ENCODE peak calls at places on chromosome 18, in six cellular contexts. One of them, this sample, is unnamed.

GRCh38 chr18:67467188-67467587 is 49.3 kb downstream of the DSEL start:
- DNase-seq in cardiac muscle cell: no peak
- DNase-seq in left ventricle myocardium inferior: no peak
- DNase-seq in heart right ventricle: no peak
- DNase-seq in A549: no peak
- DNase-seq in lower lobe of right lung: no peak
- DNase-seq in this sample: no peak

GRCh38 chr18:65753520-65753919 is 2.7 kb downstream of the CDH7 start:
- DNase-seq in cardiac muscle cell: no peak
- DNase-seq in left ventricle myocardium inferior: no peak
- DNase-seq in heart right ventricle: no peak
- DNase-seq in A549: no peak
- DNase-seq in lower lobe of right lung: no peak
- DNase-seq in this sample: peak; percentile 48

GRCh38 chr18:72543362-72544055 is 633 bp downstream of the CBLN2 start:
- DNase-seq in cardiac muscle cell: no peak
- DNase-seq in left ventricle myocardium inferior: no peak
- DNase-seq in heart right ventricle: no peak
- DNase-seq in A549: no peak
- DNase-seq in lower lobe of right lung: no peak
- DNase-seq in this sample: peak; percentile 50

GRCh38 chr18:25223211-25223610 is 128.8 kb downstream of the ZNF521 start:
- DNase-seq in cardiac muscle cell: no peak
- DNase-seq in left ventricle myocardium inferior: no peak
- DNase-seq in heart right ventricle: no peak
- DNase-seq in A549: no peak
- DNase-seq in lower lobe of right lung: no peak
- DNase-seq in this sample: no peak

GRCh38 chr18:519019-519879 is 18.7 kb upstream of the COLEC12 start:
- DNase-seq in cardiac muscle cell: peak; percentile 89
- DNase-seq in left ventricle myocardium inferior: peak; percentile 63
- DNase-seq in heart right ventricle: peak; percentile 71
- DNase-seq in A549: no peak
- DNase-seq in lower lobe of right lung: peak; percentile 63
- DNase-seq in this sample: no peak

GRCh38 chr18:21074336-21075323 is 37.0 kb downstream of the ROCK1 start:
- DNase-seq in cardiac muscle cell: no peak
- DNase-seq in left ventricle myocardium inferior: no peak
- DNase-seq in heart right ventricle: no peak
- DNase-seq in A549: no peak
- DNase-seq in lower lobe of right lung: no peak
- DNase-seq in this sample: no peak

GRCh38 chr18:77671456-77672167 is 422.0 kb downstream of the GALR1 start:
- DNase-seq in cardiac muscle cell: no peak
- DNase-seq in left ventricle myocardium inferior: no peak
- DNase-seq in heart right ventricle: no peak
- DNase-seq in A549: no peak
- DNase-seq in lower lobe of right lung: no peak
- DNase-seq in this sample: no peak

GRCh38 chr18:35528749-35529274 is 31.1 kb upstream of the INO80C start:
- DNase-seq in cardiac muscle cell: no peak
- DNase-seq in left ventricle myocardium inferior: no peak
- DNase-seq in heart right ventricle: no peak
- DNase-seq in A549: no peak
- DNase-seq in lower lobe of right lung: no peak
- DNase-seq in this sample: no peak

GRCh38 chr18:65769653-65770052 is 18.8 kb downstream of the CDH7 start:
- DNase-seq in cardiac muscle cell: no peak
- DNase-seq in left ventricle myocardium inferior: no peak
- DNase-seq in heart right ventricle: no peak
- DNase-seq in A549: no peak
- DNase-seq in lower lobe of right lung: no peak
- DNase-seq in this sample: no peak

GRCh38 chr18:21853020-21853419 is 112.4 kb downstream of the MIB1 start:
- DNase-seq in cardiac muscle cell: peak; percentile 65
- DNase-seq in left ventricle myocardium inferior: no peak
- DNase-seq in heart right ventricle: no peak
- DNase-seq in A549: no peak
- DNase-seq in lower lobe of right lung: no peak
- DNase-seq in this sample: no peak

GRCh38 chr18:50299626-50300388 is 12.3 kb upstream of the CXXC1 start:
- DNase-seq in cardiac muscle cell: no peak
- DNase-seq in left ventricle myocardium inferior: no peak
- DNase-seq in heart right ventricle: no peak
- DNase-seq in A549: no peak
- DNase-seq in lower lobe of right lung: no peak
- DNase-seq in this sample: no peak

GRCh38 chr18:74604774-74605173 is 7.1 kb downstream of the ZNF407 start:
- DNase-seq in cardiac muscle cell: peak; percentile 24
- DNase-seq in left ventricle myocardium inferior: no peak
- DNase-seq in heart right ventricle: no peak
- DNase-seq in A549: no peak
- DNase-seq in lower lobe of right lung: no peak
- DNase-seq in this sample: no peak

GRCh38 chr18:76405761-76406356 is 89.2 kb downstream of the ZNF516 start:
- DNase-seq in cardiac muscle cell: peak; percentile 66
- DNase-seq in left ventricle myocardium inferior: peak; percentile 52
- DNase-seq in heart right ventricle: peak; percentile 57
- DNase-seq in A549: peak; percentile 43
- DNase-seq in lower lobe of right lung: peak; percentile 74
- DNase-seq in this sample: peak; percentile 21

GRCh38 chr18:11946756-11947155 is 34.6 kb upstream of the IMPA2 start:
- DNase-seq in cardiac muscle cell: peak; percentile 76
- DNase-seq in left ventricle myocardium inferior: no peak
- DNase-seq in heart right ventricle: no peak
- DNase-seq in A549: no peak
- DNase-seq in lower lobe of right lung: no peak
- DNase-seq in this sample: no peak

GRCh38 chr18:44464401-44465185 is 216.1 kb upstream of the SETBP1 start:
- DNase-seq in cardiac muscle cell: no peak
- DNase-seq in left ventricle myocardium inferior: no peak
- DNase-seq in heart right ventricle: no peak
- DNase-seq in A549: no peak
- DNase-seq in lower lobe of right lung: no peak
- DNase-seq in this sample: no peak

GRCh38 chr18:23640023-23640422 is 22.7 kb downstream of the ANKRD29 start:
- DNase-seq in cardiac muscle cell: no peak
- DNase-seq in left ventricle myocardium inferior: no peak
- DNase-seq in heart right ventricle: no peak
- DNase-seq in A549: no peak
- DNase-seq in lower lobe of right lung: no peak
- DNase-seq in this sample: no peak

GRCh38 chr18:42131044-42131939 is 176.3 kb downstream of the PIK3C3 start:
- DNase-seq in cardiac muscle cell: no peak
- DNase-seq in left ventricle myocardium inferior: no peak
- DNase-seq in heart right ventricle: no peak
- DNase-seq in A549: no peak
- DNase-seq in lower lobe of right lung: no peak
- DNase-seq in this sample: no peak

GRCh38 chr18:73793386-73793785 is 354.2 kb downstream of the FBXO15 start:
- DNase-seq in cardiac muscle cell: peak; percentile 75
- DNase-seq in left ventricle myocardium inferior: no peak
- DNase-seq in heart right ventricle: no peak
- DNase-seq in A549: no peak
- DNase-seq in lower lobe of right lung: no peak
- DNase-seq in this sample: no peak

GRCh38 chr18:39909706-39910105 is 2045.3 kb upstream of the PIK3C3 start:
- DNase-seq in cardiac muscle cell: no peak
- DNase-seq in left ventricle myocardium inferior: no peak
- DNase-seq in heart right ventricle: no peak
- DNase-seq in A549: no peak
- DNase-seq in lower lobe of right lung: no peak
- DNase-seq in this sample: no peak

GRCh38 chr18:74951165-74951760 is 257.7 kb downstream of the PTGR3 start:
- DNase-seq in cardiac muscle cell: peak; percentile 87
- DNase-seq in left ventricle myocardium inferior: no peak
- DNase-seq in heart right ventricle: no peak
- DNase-seq in A549: peak; percentile 9
- DNase-seq in lower lobe of right lung: peak; percentile 75
- DNase-seq in this sample: no peak

GRCh38 chr18:28963481-28963880 is 786.6 kb upstream of the CDH2 start:
- DNase-seq in cardiac muscle cell: no peak
- DNase-seq in left ventricle myocardium inferior: no peak
- DNase-seq in heart right ventricle: no peak
- DNase-seq in A549: no peak
- DNase-seq in lower lobe of right lung: no peak
- DNase-seq in this sample: no peak

GRCh38 chr18:31513189-31513907 is 15.4 kb downstream of the DSG2 start:
- DNase-seq in cardiac muscle cell: peak; percentile 72
- DNase-seq in left ventricle myocardium inferior: no peak
- DNase-seq in heart right ventricle: no peak
- DNase-seq in A549: peak; percentile 32
- DNase-seq in lower lobe of right lung: no peak
- DNase-seq in this sample: no peak

GRCh38 chr18:5449858-5450509 is 93.8 kb downstream of the EPB41L3 start:
- DNase-seq in cardiac muscle cell: no peak
- DNase-seq in left ventricle myocardium inferior: no peak
- DNase-seq in heart right ventricle: no peak
- DNase-seq in A549: no peak
- DNase-seq in lower lobe of right lung: no peak
- DNase-seq in this sample: no peak
- H3K27ac ChIP-seq in cardiac muscle cell: no peak overlapping the region
- H3K27ac ChIP-seq in left ventricle myocardium inferior: no peak overlapping the region
- H3K27ac ChIP-seq in heart right ventricle: no peak overlapping the region
- H3K27ac ChIP-seq in A549: no peak overlapping the region
- H3K27ac ChIP-seq in lower lobe of right lung: no peak overlapping the region
- H3K27ac ChIP-seq in this sample: no peak overlapping the region

GRCh38 chr18:46711444-46711863 is 45.4 kb downstream of the ST8SIA5 start:
- DNase-seq in cardiac muscle cell: no peak
- DNase-seq in left ventricle myocardium inferior: no peak
- DNase-seq in heart right ventricle: no peak
- DNase-seq in A549: no peak
- DNase-seq in lower lobe of right lung: no peak
- DNase-seq in this sample: peak; percentile 40

GRCh38 chr18:46715062-46715461 is 41.8 kb downstream of the ST8SIA5 start:
- DNase-seq in cardiac muscle cell: no peak
- DNase-seq in left ventricle myocardium inferior: no peak
- DNase-seq in heart right ventricle: no peak
- DNase-seq in A549: no peak
- DNase-seq in lower lobe of right lung: no peak
- DNase-seq in this sample: no peak

GRCh38 chr18:46716336-46716735 is 40.5 kb downstream of the ST8SIA5 start:
- DNase-seq in cardiac muscle cell: no peak
- DNase-seq in left ventricle myocardium inferior: no peak
- DNase-seq in heart right ventricle: no peak
- DNase-seq in A549: no peak
- DNase-seq in lower lobe of right lung: no peak
- DNase-seq in this sample: no peak

GRCh38 chr18:46716827-46717226 is 40.0 kb downstream of the ST8SIA5 start:
- DNase-seq in cardiac muscle cell: no peak
- DNase-seq in left ventricle myocardium inferior: no peak
- DNase-seq in heart right ventricle: no peak
- DNase-seq in A549: no peak
- DNase-seq in lower lobe of right lung: no peak
- DNase-seq in this sample: no peak

GRCh38 chr18:46712406-46712805 is 44.4 kb downstream of the ST8SIA5 start:
- DNase-seq in cardiac muscle cell: peak; percentile 10
- DNase-seq in left ventricle myocardium inferior: no peak
- DNase-seq in heart right ventricle: no peak
- DNase-seq in A549: no peak
- DNase-seq in lower lobe of right lung: no peak
- DNase-seq in this sample: no peak
- H3K27ac ChIP-seq in cardiac muscle cell: peak overlapping the region; percentile 92
- H3K27ac ChIP-seq in left ventricle myocardium inferior: peak overlapping the region; percentile 85
- H3K27ac ChIP-seq in heart right ventricle: peak overlapping the region; percentile 87
- H3K27ac ChIP-seq in A549: no peak overlapping the region
- H3K27ac ChIP-seq in lower lobe of right lung: no peak overlapping the region
- H3K27ac ChIP-seq in this sample: no peak overlapping the region

DNA sequence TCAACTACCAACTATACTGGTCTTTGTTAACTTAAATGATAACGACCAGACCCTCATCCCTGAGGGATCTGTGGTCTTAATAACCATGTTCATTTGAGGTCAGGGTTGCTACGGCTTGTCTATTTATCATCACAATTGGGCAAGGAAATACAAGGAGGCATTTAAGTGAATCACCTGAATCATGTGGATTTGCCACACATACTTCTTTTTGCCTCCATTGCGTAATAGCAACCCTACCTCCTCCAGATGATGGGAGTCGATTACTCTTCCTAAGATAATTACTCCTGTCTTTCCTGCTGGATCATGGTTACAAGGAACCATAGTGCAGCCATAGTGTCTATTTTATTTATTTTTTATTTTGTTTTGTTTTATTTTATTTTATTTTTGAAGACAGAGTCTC is 42.2 kb downstream of the TAF4B start:
- DNase-seq in cardiac muscle cell: no peak
- DNase-seq in left ventricle myocardium inferior: no peak
- DNase-seq in heart right ventricle: no peak
- DNase-seq in A549: no peak
- DNase-seq in lower lobe of right lung: no peak
- DNase-seq in this sample: no peak
- H3K27ac ChIP-seq in cardiac muscle cell: no peak overlapping the region
- H3K27ac ChIP-seq in left ventricle myocardium inferior: no peak overlapping the region
- H3K27ac ChIP-seq in heart right ventricle: no peak overlapping the region
- H3K27ac ChIP-seq in A549: no peak overlapping the region
- H3K27ac ChIP-seq in lower lobe of right lung: no peak overlapping the region
- H3K27ac ChIP-seq in this sample: no peak overlapping the region

GRCh38 chr18:48361801-48362200 is 47.4 kb downstream of the ZBTB7C start:
- DNase-seq in cardiac muscle cell: no peak
- DNase-seq in left ventricle myocardium inferior: no peak
- DNase-seq in heart right ventricle: no peak
- DNase-seq in A549: no peak
- DNase-seq in lower lobe of right lung: no peak
- DNase-seq in this sample: no peak

GRCh38 chr18:48356909-48357631 is 52.1 kb downstream of the ZBTB7C start:
- DNase-seq in cardiac muscle cell: no peak
- DNase-seq in left ventricle myocardium inferior: no peak
- DNase-seq in heart right ventricle: no peak
- DNase-seq in A549: no peak
- DNase-seq in lower lobe of right lung: no peak
- DNase-seq in this sample: no peak

GRCh38 chr18:48360376-48361021 is 48.7 kb downstream of the ZBTB7C start:
- DNase-seq in cardiac muscle cell: no peak
- DNase-seq in left ventricle myocardium inferior: no peak
- DNase-seq in heart right ventricle: no peak
- DNase-seq in A549: no peak
- DNase-seq in lower lobe of right lung: no peak
- DNase-seq in this sample: no peak

GRCh38 chr18:48358868-48359267 is 50.3 kb downstream of the ZBTB7C start:
- DNase-seq in cardiac muscle cell: no peak
- DNase-seq in left ventricle myocardium inferior: no peak
- DNase-seq in heart right ventricle: no peak
- DNase-seq in A549: no peak
- DNase-seq in lower lobe of right lung: no peak
- DNase-seq in this sample: no peak

DNA sequence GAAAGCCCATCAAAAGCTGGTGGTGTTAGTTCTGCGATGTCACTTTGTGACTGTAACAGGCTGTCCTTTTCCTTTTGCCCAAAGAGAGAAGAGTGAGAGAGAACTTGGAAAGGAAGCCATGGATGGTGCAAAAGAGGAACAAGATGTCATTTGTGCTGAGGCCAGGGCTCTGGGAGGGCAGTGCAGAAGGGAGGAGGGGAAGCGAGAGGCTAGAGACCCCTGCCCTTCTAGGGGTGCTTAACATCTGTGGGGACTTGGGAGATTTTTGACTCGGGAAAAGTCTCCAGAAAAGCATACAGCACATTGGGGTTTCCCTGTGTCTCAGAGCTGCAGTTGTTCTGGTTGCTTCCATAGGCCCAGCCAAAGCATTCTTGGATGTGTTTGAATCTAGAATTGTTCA is 49.6 kb downstream of the ZBTB7C start:
- DNase-seq in cardiac muscle cell: no peak
- DNase-seq in left ventricle myocardium inferior: no peak
- DNase-seq in heart right ventricle: no peak
- DNase-seq in A549: no peak
- DNase-seq in lower lobe of right lung: no peak
- DNase-seq in this sample: no peak
- H3K27ac ChIP-seq in cardiac muscle cell: no peak overlapping the region
- H3K27ac ChIP-seq in left ventricle myocardium inferior: no peak overlapping the region
- H3K27ac ChIP-seq in heart right ventricle: no peak overlapping the region
- H3K27ac ChIP-seq in A549: no peak overlapping the region
- H3K27ac ChIP-seq in lower lobe of right lung: no peak overlapping the region
- H3K27ac ChIP-seq in this sample: no peak overlapping the region

This sample was measured in dorsolateral prefrontal cortex.